ENCODE peak calls at places on chromosomes 11 and 22, in six cellular contexts. One of them, this sample, is unnamed.

GRCh38 chr11:133928628-133929059 is 28.1 kb downstream of the IGSF9B start:
- DNase-seq in amniotic stem cell: no peak
- DNase-seq in ecto neural progenitor cell: no peak
- DNase-seq in prostate gland: peak; percentile 59
- DNase-seq in M059J: peak; percentile 9
- DNase-seq in CD4-positive, alpha-beta T cell: peak; percentile 63
- DNase-seq in this sample: peak; percentile 43

GRCh38 chr11:115611343-115611742 is 107.1 kb upstream of the CADM1 start:
- DNase-seq in ecto neural progenitor cell: peak; percentile 56
- DNase-seq in CD4-positive, alpha-beta T cell: no peak
- DNase-seq in prostate gland: no peak
- DNase-seq in amniotic stem cell: no peak
- DNase-seq in M059J: no peak
- DNase-seq in this sample: no peak

GRCh38 chr11:10451399-10452116 is 3.5 kb upstream of the AMPD3 start:
- DNase-seq in amniotic stem cell: no peak
- DNase-seq in prostate gland: no peak
- DNase-seq in ecto neural progenitor cell: no peak
- DNase-seq in CD4-positive, alpha-beta T cell: no peak
- DNase-seq in M059J: no peak
- DNase-seq in this sample: no peak

GRCh38 chr11:15127341-15127740 is 12.6 kb downstream of the INSC start:
- DNase-seq in amniotic stem cell: peak; percentile 44
- DNase-seq in M059J: peak; percentile 78
- DNase-seq in prostate gland: no peak
- DNase-seq in ecto neural progenitor cell: no peak
- DNase-seq in CD4-positive, alpha-beta T cell: no peak
- DNase-seq in this sample: peak; percentile 25

GRCh38 chr11:2975594-2975993 is 16.5 kb downstream of the NAP1L4 start:
- DNase-seq in CD4-positive, alpha-beta T cell: peak; percentile 25
- DNase-seq in prostate gland: peak; percentile 22
- DNase-seq in ecto neural progenitor cell: no peak
- DNase-seq in M059J: peak; percentile 47
- DNase-seq in amniotic stem cell: no peak
- DNase-seq in this sample: peak; percentile 44

GRCh38 chr11:17979770-17980371 is 33.0 kb downstream of the SERGEF start:
- DNase-seq in prostate gland: peak; percentile 21
- DNase-seq in M059J: peak; percentile 23
- DNase-seq in ecto neural progenitor cell: peak; percentile 51
- DNase-seq in CD4-positive, alpha-beta T cell: no peak
- DNase-seq in amniotic stem cell: no peak
- DNase-seq in this sample: peak; percentile 61

GRCh38 chr11:115760528-115760837 is 256.3 kb upstream of the CADM1 start:
- DNase-seq in ecto neural progenitor cell: peak; percentile 58
- DNase-seq in prostate gland: no peak
- DNase-seq in amniotic stem cell: no peak
- DNase-seq in CD4-positive, alpha-beta T cell: no peak
- DNase-seq in M059J: no peak
- DNase-seq in this sample: no peak

GRCh38 chr11:111409915-111410314 is 30.8 kb upstream of the POU2AF1 start:
- DNase-seq in amniotic stem cell: no peak
- DNase-seq in ecto neural progenitor cell: no peak
- DNase-seq in CD4-positive, alpha-beta T cell: no peak
- DNase-seq in prostate gland: no peak
- DNase-seq in M059J: no peak
- DNase-seq in this sample: no peak

GRCh38 chr11:77024745-77025144 is 9.5 kb upstream of the B3GNT6 start:
- DNase-seq in M059J: no peak
- DNase-seq in CD4-positive, alpha-beta T cell: no peak
- DNase-seq in prostate gland: no peak
- DNase-seq in ecto neural progenitor cell: no peak
- DNase-seq in amniotic stem cell: no peak
- DNase-seq in this sample: no peak

GRCh38 chr11:116454020-116454645 is 318.7 kb downstream of the BUD13 start:
- DNase-seq in CD4-positive, alpha-beta T cell: no peak
- DNase-seq in M059J: peak; percentile 34
- DNase-seq in ecto neural progenitor cell: peak; percentile 67
- DNase-seq in prostate gland: peak; percentile 40
- DNase-seq in amniotic stem cell: no peak
- DNase-seq in this sample: peak; percentile 52

GRCh38 chr11:74409633-74410032 is 11.4 kb upstream of the PGM2L1 start:
- DNase-seq in CD4-positive, alpha-beta T cell: no peak
- DNase-seq in amniotic stem cell: no peak
- DNase-seq in M059J: no peak
- DNase-seq in ecto neural progenitor cell: no peak
- DNase-seq in prostate gland: no peak
- DNase-seq in this sample: no peak

GRCh38 chr11:20277014-20277413 is 86.5 kb upstream of the HTATIP2 start:
- DNase-seq in M059J: no peak
- DNase-seq in amniotic stem cell: no peak
- DNase-seq in prostate gland: no peak
- DNase-seq in CD4-positive, alpha-beta T cell: no peak
- DNase-seq in ecto neural progenitor cell: peak; percentile 59
- DNase-seq in this sample: no peak

GRCh38 chr11:65552413-65552951 is 5.7 kb downstream of the LTBP3 start:
- DNase-seq in ecto neural progenitor cell: no peak
- DNase-seq in amniotic stem cell: no peak
- DNase-seq in CD4-positive, alpha-beta T cell: no peak
- DNase-seq in M059J: no peak
- DNase-seq in prostate gland: no peak
- DNase-seq in this sample: no peak

GRCh38 chr22:30582051-30582450 is 7.6 kb upstream of the GAL3ST1 start:
- DNase-seq in M059J: no peak
- DNase-seq in ecto neural progenitor cell: no peak
- DNase-seq in prostate gland: no peak
- DNase-seq in amniotic stem cell: no peak
- DNase-seq in CD4-positive, alpha-beta T cell: no peak
- DNase-seq in this sample: no peak

GRCh38 chr11:69215784-69216415 is 60.2 kb downstream of the SMIM38 start:
- DNase-seq in M059J: peak; percentile 64
- DNase-seq in CD4-positive, alpha-beta T cell: no peak
- DNase-seq in amniotic stem cell: no peak
- DNase-seq in ecto neural progenitor cell: peak; percentile 21
- DNase-seq in prostate gland: peak; percentile 28
- DNase-seq in this sample: peak; percentile 65

GRCh38 chr22:20547029-20547428 is 39.6 kb downstream of the MED15 start:
- DNase-seq in prostate gland: no peak
- DNase-seq in amniotic stem cell: no peak
- DNase-seq in CD4-positive, alpha-beta T cell: no peak
- DNase-seq in M059J: no peak
- DNase-seq in ecto neural progenitor cell: no peak
- DNase-seq in this sample: no peak

GRCh38 chr22:24965822-24966626 is 13.5 kb downstream of the KIAA1671 start:
- DNase-seq in M059J: peak; percentile 43
- DNase-seq in amniotic stem cell: no peak
- DNase-seq in ecto neural progenitor cell: no peak
- DNase-seq in prostate gland: peak; percentile 43
- DNase-seq in CD4-positive, alpha-beta T cell: no peak
- DNase-seq in this sample: peak; percentile 58

GRCh38 chr11:2790581-2790925 is 90.8 kb upstream of the KCNQ1OT1 start:
- DNase-seq in M059J: no peak
- DNase-seq in amniotic stem cell: no peak
- DNase-seq in ecto neural progenitor cell: peak; percentile 33
- DNase-seq in prostate gland: no peak
- DNase-seq in CD4-positive, alpha-beta T cell: no peak
- DNase-seq in this sample: no peak

GRCh38 chr11:124276081-124276480 is 19.9 kb downstream of the OR8G5 start:
- DNase-seq in CD4-positive, alpha-beta T cell: no peak
- DNase-seq in M059J: peak; percentile 92
- DNase-seq in amniotic stem cell: no peak
- DNase-seq in prostate gland: no peak
- DNase-seq in ecto neural progenitor cell: no peak
- DNase-seq in this sample: peak; percentile 43

GRCh38 chr11:66363805-66364535 is 7.6 kb downstream of the SLC29A2 start:
- DNase-seq in amniotic stem cell: no peak
- DNase-seq in prostate gland: no peak
- DNase-seq in ecto neural progenitor cell: peak; percentile 88
- DNase-seq in CD4-positive, alpha-beta T cell: peak; percentile 62
- DNase-seq in M059J: no peak
- DNase-seq in this sample: peak; percentile 71

GRCh38 chr22:17477401-17477833 is 85.9 kb upstream of the SLC25A18 start:
- DNase-seq in prostate gland: no peak
- DNase-seq in ecto neural progenitor cell: no peak
- DNase-seq in CD4-positive, alpha-beta T cell: no peak
- DNase-seq in M059J: no peak
- DNase-seq in amniotic stem cell: no peak
- DNase-seq in this sample: no peak

GRCh38 chr11:75262961-75263852 is 22.6 kb downstream of the TPBGL start:
- DNase-seq in ecto neural progenitor cell: no peak
- DNase-seq in amniotic stem cell: no peak
- DNase-seq in CD4-positive, alpha-beta T cell: no peak
- DNase-seq in prostate gland: no peak
- DNase-seq in M059J: peak; percentile 27
- DNase-seq in this sample: no peak

GRCh38 chr11:114397349-114397982 is 2.8 kb downstream of the C11orf71 start:
- DNase-seq in M059J: no peak
- DNase-seq in prostate gland: no peak
- DNase-seq in ecto neural progenitor cell: no peak
- DNase-seq in CD4-positive, alpha-beta T cell: no peak
- DNase-seq in amniotic stem cell: no peak
- DNase-seq in this sample: peak; percentile 63

GRCh38 chr22:16949561-16949960 is 58.5 kb downstream of the GAB4 start:
- DNase-seq in M059J: peak; percentile 6
- DNase-seq in CD4-positive, alpha-beta T cell: no peak
- DNase-seq in prostate gland: peak; percentile 7
- DNase-seq in ecto neural progenitor cell: no peak
- DNase-seq in amniotic stem cell: no peak
- DNase-seq in this sample: no peak